ENCODE peak calls at places on chromosomes 13 and 19, in four cellular contexts. Q is stimulated activated CD8-positive, alpha-beta memory T cell treated with anti-CD3 and anti-CD28 coated beads, Interleukin-7, amount 100 ng/mL, for 1 hour; G is activated CD8-positive, alpha-beta memory T cell treated with anti-CD3 and anti-CD28 coated beads for 24 hours; N is nephron progenitor cell. V is an unnamed sample.

GRCh38 chr13:112684444-112684843 is 5.4 kb upstream of the ATP11A start:
- DNase-seq in Q (no peak), G (peak), N (no peak), V (no peak)

GRCh38 chr19:54455786-54456422 is 6.9 kb downstream of the LENG8 start:
- DNase-seq in Q (no peak), G (no peak), N (no peak), V (no peak)

GRCh38 chr19:6048808-6049405 is 61.4 kb downstream of the RFX2 start:
- DNase-seq in Q (peak), G (peak), N (peak), V (peak)

GRCh38 chr19:3808420-3809143 is 22.4 kb upstream of the MATK start:
- DNase-seq in Q (no peak), G (no peak), N (no peak), V (no peak)

GRCh38 chr13:73741111-73741510 is 393.1 kb downstream of the KLF12 start:
- DNase-seq in Q (no peak), G (no peak), N (no peak), V (no peak)

GRCh38 chr19:3146677-3147100 is 10.9 kb downstream of the GNA15 start:
- DNase-seq in Q (peak), G (peak), N (peak), V (peak)

GRCh38 chr19:903266-903797 is 9.7 kb downstream of the R3HDM4 start:
- DNase-seq in Q (no peak), G (no peak), N (peak), V (no peak)

GRCh38 chr19:54738715-54739114 is 402 bp downstream of the KIR2DL3 start:
- DNase-seq in Q (no peak), G (no peak), N (no peak), V (no peak)

GRCh38 chr19:33177417-33177976 is 16.6 kb upstream of the LRP3 start:
- DNase-seq in Q (peak), G (no peak), N (no peak), V (peak)

GRCh38 chr19:16025108-16026101 is 50.9 kb upstream of the TPM4 start:
- DNase-seq in Q (no peak), G (no peak), N (no peak), V (peak)

GRCh38 chr19:1189419-1189818 is 15.4 kb upstream of the SBNO2 start:
- DNase-seq in Q (no peak), G (peak), N (no peak), V (no peak)